ENCODE peak calls at places on chromosomes 7 and 10, in six cellular contexts. One of them, this sample, is unnamed.

GRCh38 chr7:70925411-70926115 is 206.4 kb upstream of the GALNT17 start:
- DNase-seq in endothelial cell of umbilical vein: no peak
- DNase-seq in GM12878: no peak
- DNase-seq in A549: no peak
- DNase-seq in HepG2: no peak
- DNase-seq in K562: no peak
- DNase-seq in this sample: no peak

GRCh38 chr10:66586073-66586472 is 339.8 kb upstream of the LRRTM3 start:
- DNase-seq in endothelial cell of umbilical vein: no peak
- DNase-seq in GM12878: no peak
- DNase-seq in A549: no peak
- DNase-seq in HepG2: no peak
- DNase-seq in K562: no peak
- DNase-seq in this sample: peak

GRCh38 chr10:3757638-3758490 is 27.1 kb downstream of the KLF6 start:
- DNase-seq in HepG2: no peak
- DNase-seq in GM12878: peak
- DNase-seq in A549: no peak
- DNase-seq in K562: no peak
- DNase-seq in endothelial cell of umbilical vein: no peak
- DNase-seq in this sample: no peak

GRCh38 chr7:84677386-84677785 is 482.8 kb upstream of the SEMA3A start:
- DNase-seq in HepG2: no peak
- DNase-seq in endothelial cell of umbilical vein: no peak
- DNase-seq in GM12878: no peak
- DNase-seq in A549: no peak
- DNase-seq in K562: no peak
- DNase-seq in this sample: no peak

GRCh38 chr7:50667789-50668226 is 102.6 kb upstream of the DDC start:
- DNase-seq in K562: no peak
- DNase-seq in HepG2: no peak
- DNase-seq in A549: no peak
- DNase-seq in GM12878: no peak
- DNase-seq in endothelial cell of umbilical vein: peak
- DNase-seq in this sample: no peak

GRCh38 chr10:70115948-70116682 is 16.5 kb downstream of the AIFM2 start:
- DNase-seq in A549: peak
- DNase-seq in HepG2: peak
- DNase-seq in GM12878: no peak
- DNase-seq in endothelial cell of umbilical vein: peak
- DNase-seq in K562: peak
- DNase-seq in this sample: peak

GRCh38 chr7:83921798-83922607 is 272.6 kb downstream of the SEMA3A start:
- DNase-seq in A549: no peak
- DNase-seq in GM12878: no peak
- DNase-seq in K562: no peak
- DNase-seq in HepG2: no peak
- DNase-seq in endothelial cell of umbilical vein: no peak
- DNase-seq in this sample: no peak

GRCh38 chr7:158083526-158084310 is 503.9 kb downstream of the PTPRN2 start:
- DNase-seq in HepG2: no peak
- DNase-seq in K562: no peak
- DNase-seq in GM12878: no peak
- DNase-seq in endothelial cell of umbilical vein: no peak
- DNase-seq in A549: no peak
- DNase-seq in this sample: no peak

GRCh38 chr10:122879339-122880273 is at the start of gene FAM24B:
- DNase-seq in GM12878: peak
- DNase-seq in K562: peak
- DNase-seq in HepG2: peak
- DNase-seq in A549: peak
- DNase-seq in endothelial cell of umbilical vein: peak
- DNase-seq in this sample: peak

GRCh38 chr10:101453791-101454718 is 100.1 kb downstream of the BTRC start:
- DNase-seq in A549: no peak
- DNase-seq in GM12878: no peak
- DNase-seq in K562: no peak
- DNase-seq in HepG2: no peak
- DNase-seq in endothelial cell of umbilical vein: no peak
- DNase-seq in this sample: peak

GRCh38 chr10:65306201-65306600 is 1619.6 kb upstream of the LRRTM3 start:
- DNase-seq in endothelial cell of umbilical vein: no peak
- DNase-seq in K562: no peak
- DNase-seq in GM12878: no peak
- DNase-seq in HepG2: no peak
- DNase-seq in A549: no peak
- DNase-seq in this sample: no peak

GRCh38 chr10:122664501-122664900 is 35.1 kb downstream of the C10orf120 start:
- DNase-seq in GM12878: no peak
- DNase-seq in A549: no peak
- DNase-seq in K562: no peak
- DNase-seq in endothelial cell of umbilical vein: no peak
- DNase-seq in HepG2: no peak
- DNase-seq in this sample: no peak

GRCh38 chr7:141674702-141675101 is 27.3 kb downstream of the DENND11 start:
- DNase-seq in K562: peak
- DNase-seq in endothelial cell of umbilical vein: no peak
- DNase-seq in A549: no peak
- DNase-seq in HepG2: no peak
- DNase-seq in GM12878: no peak
- DNase-seq in this sample: peak

GRCh38 chr10:12388671-12389070 is 39.3 kb downstream of the CAMK1D start:
- DNase-seq in K562: no peak
- DNase-seq in HepG2: no peak
- DNase-seq in A549: no peak
- DNase-seq in endothelial cell of umbilical vein: no peak
- DNase-seq in GM12878: no peak
- DNase-seq in this sample: no peak

GRCh38 chr7:44622342-44623151 is 16.1 kb downstream of the OGDH start:
- DNase-seq in A549: no peak
- DNase-seq in K562: no peak
- DNase-seq in endothelial cell of umbilical vein: no peak
- DNase-seq in GM12878: no peak
- DNase-seq in HepG2: peak
- DNase-seq in this sample: no peak

GRCh38 chr10:77843264-77843663 is 83.3 kb downstream of the DLG5 start:
- DNase-seq in HepG2: no peak
- DNase-seq in K562: no peak
- DNase-seq in A549: no peak
- DNase-seq in endothelial cell of umbilical vein: no peak
- DNase-seq in GM12878: no peak
- DNase-seq in this sample: no peak

GRCh38 chr7:42262907-42263466 is 26.0 kb upstream of the GLI3 start:
- DNase-seq in K562: no peak
- DNase-seq in endothelial cell of umbilical vein: no peak
- DNase-seq in A549: no peak
- DNase-seq in GM12878: no peak
- DNase-seq in HepG2: no peak
- DNase-seq in this sample: no peak

GRCh38 chr10:88095778-88096452 is 232.5 kb downstream of the PTEN start:
- DNase-seq in A549: no peak
- DNase-seq in endothelial cell of umbilical vein: no peak
- DNase-seq in K562: no peak
- DNase-seq in GM12878: no peak
- DNase-seq in HepG2: no peak
- DNase-seq in this sample: no peak

GRCh38 chr10:10794056-10794455 is 223.6 kb upstream of the CELF2 start:
- DNase-seq in endothelial cell of umbilical vein: no peak
- DNase-seq in A549: no peak
- DNase-seq in GM12878: no peak
- DNase-seq in HepG2: no peak
- DNase-seq in K562: no peak
- DNase-seq in this sample: no peak

GRCh38 chr10:43229208-43230061 is 37.4 kb downstream of the RASGEF1A start:
- DNase-seq in endothelial cell of umbilical vein: no peak
- DNase-seq in K562: no peak
- DNase-seq in GM12878: no peak
- DNase-seq in A549: peak
- DNase-seq in HepG2: no peak
- DNase-seq in this sample: no peak

GRCh38 chr10:43228783-43229207 is 38.1 kb downstream of the RASGEF1A start:
- DNase-seq in endothelial cell of umbilical vein: no peak
- DNase-seq in A549: no peak
- DNase-seq in HepG2: no peak
- DNase-seq in GM12878: no peak
- DNase-seq in K562: no peak
- DNase-seq in this sample: no peak

GRCh38 chr10:43231523-43232078 is 35.3 kb downstream of the RASGEF1A start:
- DNase-seq in endothelial cell of umbilical vein: no peak
- DNase-seq in HepG2: no peak
- DNase-seq in K562: no peak
- DNase-seq in A549: no peak
- DNase-seq in GM12878: no peak
- DNase-seq in this sample: no peak

GRCh38 chr10:43230909-43231522 is 35.8 kb downstream of the RASGEF1A start:
- DNase-seq in A549: no peak
- DNase-seq in endothelial cell of umbilical vein: no peak
- DNase-seq in HepG2: no peak
- DNase-seq in K562: no peak
- DNase-seq in GM12878: no peak
- DNase-seq in this sample: no peak

GRCh38 chr10:43230101-43230908 is 36.6 kb downstream of the RASGEF1A start:
- DNase-seq in HepG2: no peak
- DNase-seq in endothelial cell of umbilical vein: no peak
- DNase-seq in K562: no peak
- DNase-seq in GM12878: no peak
- DNase-seq in A549: no peak
- DNase-seq in this sample: no peak
- TF ChIP-seq MYC in HepG2: no peak
- TF ChIP-seq MYC in endothelial cell of umbilical vein: no peak
- TF ChIP-seq MYC in K562: no peak
- TF ChIP-seq MYC in GM12878: no peak
- TF ChIP-seq MYC in A549: no peak
- TF ChIP-seq MYC in this sample: no peak

DNA sequence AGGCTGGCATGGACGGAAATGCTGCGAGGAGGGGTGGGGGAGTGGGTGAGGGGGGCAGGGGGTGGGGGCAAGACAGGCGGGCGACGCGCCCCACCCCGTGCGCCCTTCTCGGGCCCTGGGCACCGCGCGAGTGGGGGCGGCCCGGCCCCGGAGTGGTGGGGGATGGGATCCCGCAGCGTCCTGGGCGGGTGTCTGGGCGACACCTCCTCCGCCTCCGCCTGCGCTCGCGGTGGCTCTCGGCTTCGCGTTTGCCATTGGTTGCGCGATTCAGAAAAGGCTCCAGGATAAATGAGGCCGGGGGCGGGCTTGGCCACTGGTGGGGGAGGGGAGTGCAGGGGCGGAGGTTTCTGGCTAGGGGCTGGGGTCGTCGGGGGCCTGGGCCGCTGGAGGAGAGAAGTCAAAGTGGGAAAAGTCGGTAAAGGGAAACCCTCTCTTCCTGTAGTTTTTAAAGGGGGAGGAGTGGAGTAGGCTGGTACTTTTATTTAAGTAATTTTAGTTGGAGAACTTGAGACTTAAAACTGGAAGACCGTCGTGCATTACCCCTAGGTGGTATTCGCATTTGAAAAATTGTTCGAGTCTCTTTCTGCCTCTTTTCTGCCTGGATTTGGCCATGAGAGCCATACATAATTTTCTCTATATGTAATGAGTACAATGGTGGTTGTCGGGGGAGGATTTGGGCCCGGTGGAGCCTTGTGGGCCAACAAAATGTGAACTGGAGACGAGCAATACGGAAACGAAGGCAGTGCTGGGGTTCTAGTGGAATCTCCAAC is 984 bp upstream of the IGF2BP3 start:
- DNase-seq in GM12878: no peak
- DNase-seq in endothelial cell of umbilical vein: peak
- DNase-seq in A549: peak
- DNase-seq in HepG2: peak
- DNase-seq in K562: peak
- DNase-seq in this sample: peak
- H3K4me3 ChIP-seq in GM12878: peak
- H3K4me3 ChIP-seq in endothelial cell of umbilical vein: peak
- H3K4me3 ChIP-seq in A549: peak
- H3K4me3 ChIP-seq in HepG2: peak
- H3K4me3 ChIP-seq in K562: peak
- H3K4me3 ChIP-seq in this sample: peak

GRCh38 chr10:104441601-104442000 is 88.0 kb downstream of the CFAP58 start:
- DNase-seq in K562: no peak
- DNase-seq in HepG2: no peak
- DNase-seq in GM12878: no peak
- DNase-seq in endothelial cell of umbilical vein: no peak
- DNase-seq in A549: no peak
- DNase-seq in this sample: peak
- TF ChIP-seq MYC in K562: no peak
- TF ChIP-seq MYC in HepG2: no peak
- TF ChIP-seq MYC in GM12878: no peak
- TF ChIP-seq MYC in endothelial cell of umbilical vein: no peak
- TF ChIP-seq MYC in A549: no peak
- TF ChIP-seq MYC in this sample: no peak

GRCh38 chr7:151247611-151248176 is 800 bp downstream of the SMARCD3 start:
- DNase-seq in GM12878: no peak
- DNase-seq in K562: no peak
- DNase-seq in endothelial cell of umbilical vein: no peak
- DNase-seq in A549: peak
- DNase-seq in HepG2: no peak
- DNase-seq in this sample: no peak

GRCh38 chr7:151244871-151245346 is 3.6 kb downstream of the SMARCD3 start:
- DNase-seq in A549: no peak
- DNase-seq in HepG2: no peak
- DNase-seq in GM12878: no peak
- DNase-seq in endothelial cell of umbilical vein: no peak
- DNase-seq in K562: no peak
- DNase-seq in this sample: no peak

GRCh38 chr7:151245360-151246160 is 2.9 kb downstream of the SMARCD3 start:
- DNase-seq in GM12878: no peak
- DNase-seq in endothelial cell of umbilical vein: peak
- DNase-seq in K562: peak
- DNase-seq in HepG2: no peak
- DNase-seq in A549: peak
- DNase-seq in this sample: peak

GRCh38 chr7:151247016-151247580 is 1.4 kb downstream of the SMARCD3 start:
- DNase-seq in GM12878: no peak
- DNase-seq in K562: no peak
- DNase-seq in A549: no peak
- DNase-seq in HepG2: no peak
- DNase-seq in endothelial cell of umbilical vein: no peak
- DNase-seq in this sample: no peak

DNA sequence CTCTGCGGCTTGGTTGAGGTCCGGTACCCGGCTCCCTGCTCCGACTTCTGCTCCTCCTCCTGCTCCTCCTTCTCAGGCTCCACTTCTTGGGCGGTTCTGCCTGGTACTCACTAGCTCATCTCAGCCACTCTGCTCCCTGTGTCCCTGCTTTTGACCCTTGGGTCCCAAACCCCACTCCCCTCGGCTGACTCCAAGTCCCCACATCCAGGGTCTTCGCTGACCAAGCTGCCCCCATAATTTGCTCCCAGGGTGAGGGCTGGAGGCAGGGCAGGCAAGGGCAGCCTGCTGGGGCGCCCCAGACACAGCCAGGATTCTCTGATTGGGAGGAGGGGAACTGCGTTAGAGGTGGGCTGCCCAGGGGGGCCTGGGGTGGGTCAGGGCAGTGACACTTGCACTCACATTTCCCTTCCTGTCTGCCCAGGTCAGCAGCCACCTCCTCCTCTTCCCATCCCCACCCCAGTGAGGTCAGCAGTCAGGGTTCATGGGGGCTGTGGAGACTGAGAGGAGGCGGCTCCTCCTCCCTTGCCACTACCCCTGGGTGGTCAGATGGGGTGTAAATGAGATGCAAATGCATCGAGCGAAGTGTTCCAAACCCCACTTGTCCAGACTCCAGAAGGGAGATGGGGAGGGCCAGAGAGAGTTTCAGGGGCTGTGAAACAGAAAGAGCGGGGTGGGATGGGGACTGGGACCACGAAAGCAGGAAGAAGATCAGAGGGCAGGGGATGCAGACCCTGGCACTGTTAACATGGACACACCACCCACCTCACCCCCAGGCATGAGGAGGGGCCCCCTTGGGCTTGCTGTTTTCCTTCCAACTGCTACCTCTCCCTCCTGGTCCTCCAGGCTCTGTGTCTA is 2.1 kb downstream of the SMARCD3 start:
- DNase-seq in HepG2: no peak
- DNase-seq in A549: peak
- DNase-seq in K562: no peak
- DNase-seq in GM12878: no peak
- DNase-seq in endothelial cell of umbilical vein: no peak
- DNase-seq in this sample: no peak
- H3K4me3 ChIP-seq in HepG2: no peak
- H3K4me3 ChIP-seq in A549: peak
- H3K4me3 ChIP-seq in K562: no peak
- H3K4me3 ChIP-seq in GM12878: no peak
- H3K4me3 ChIP-seq in endothelial cell of umbilical vein: no peak
- H3K4me3 ChIP-seq in this sample: no peak

This sample was measured in NB4.